ENCODE peak calls at places on chromosome 14, in nine cellular contexts. Q is activated naive CD8-positive, alpha-beta T cell treated with anti-CD3 and anti-CD28 coated beads, Interleukin-2, amount 50 U/mL, for 24 hours; H is lung microvascular endothelial cell; C is kidney; G is OCI-M1; Y is type B pancreatic cell; S is GM20000; R is BE2C; X is NCI-H446 treated with DMSO at 0.1 percent for 48 hours. T is an unnamed sample.

GRCh38 chr14:104091061-104091926 is 5.8 kb downstream of the ASPG start:
- DNase-seq in Q (no peak), H (no peak), C (peak), G (no peak), Y (no peak), S (no peak), R (peak), X (no peak), T (no peak)

GRCh38 chr14:22973217-22974032 is 8.9 kb downstream of the AJUBA start:
- DNase-seq in Q (peak), H (peak), C (no peak), G (peak), Y (no peak), S (peak), R (peak), X (no peak), T (peak)

GRCh38 chr14:35051796-35052195 is 5.7 kb downstream of the FAM177A1 start:
- DNase-seq in Q (no peak), H (no peak), C (no peak), G (no peak), Y (no peak), S (no peak), R (no peak), X (no peak), T (no peak)

GRCh38 chr14:61420326-61420725 is 98.9 kb downstream of the PRKCH start:
- DNase-seq in Q (no peak), H (peak), C (no peak), G (no peak), Y (no peak), S (no peak), R (no peak), X (no peak), T (peak)

GRCh38 chr14:39228509-39229221 is 5.0 kb upstream of the MIA2 start:
- DNase-seq in Q (peak), H (no peak), C (no peak), G (no peak), Y (no peak), S (no peak), R (no peak), X (no peak), T (no peak)

GRCh38 chr14:32078794-32079663 is 1.9 kb downstream of the ARHGAP5 start:
- DNase-seq in Q (no peak), H (peak), C (no peak), G (peak), Y (no peak), S (no peak), R (no peak), X (no peak), T (no peak)

GRCh38 chr14:68405959-68406358 is 386.9 kb downstream of the ZFP36L1 start:
- DNase-seq in Q (no peak), H (no peak), C (no peak), G (no peak), Y (no peak), S (no peak), R (no peak), X (no peak), T (no peak)

GRCh38 chr14:59018460-59018859 is 170.0 kb upstream of the DAAM1 start:
- DNase-seq in Q (no peak), H (no peak), C (no peak), G (no peak), Y (no peak), S (no peak), R (no peak), X (no peak), T (no peak)

GRCh38 chr14:99660794-99661193 is 15.9 kb downstream of the HHIPL1 start:
- DNase-seq in Q (no peak), H (no peak), C (no peak), G (no peak), Y (no peak), S (no peak), R (no peak), X (no peak), T (no peak)

T was measured in COLO829.